ENCODE peak calls at places on chromosomes 3 and 15, in nine cellular contexts. E is GM03348; B is AG10803; Y is stimulated activated CD8-positive, alpha-beta memory T cell treated with anti-CD3 and anti-CD28 coated beads, Interleukin-12 subunit alpha, Interleukin-12 subunit beta, amount 100 ng/mL, for 4 hours; W is DMS153; Q is tibial nerve; X is AG09319; G is head of caudate nucleus; M is T-helper 9 cell. U is an unnamed sample.

GRCh38 chr3:39448506-39449233 is 18.8 kb upstream of the MOBP start:
- DNase-seq in W (no peak), G (no peak), M (no peak), B (no peak), Y (no peak), X (no peak), Q (no peak), E (no peak), U (no peak)

GRCh38 chr3:187801152-187801551 is 55.9 kb upstream of the BCL6 start:
- DNase-seq in M (no peak), Y (no peak), X (no peak), G (no peak), B (no peak), E (no peak), Q (no peak), W (no peak), U (no peak)

GRCh38 chr15:36877294-36877693 is 223.1 kb downstream of the MEIS2 start:
- DNase-seq in Y (no peak), E (no peak), X (no peak), W (no peak), M (no peak), Q (no peak), B (no peak), G (no peak), U (no peak)

GRCh38 chr3:71247221-71247947 is 336.1 kb downstream of the FOXP1 start:
- DNase-seq in M (no peak), Q (no peak), B (peak; percentile 23), Y (no peak), X (no peak), E (peak; percentile 25), G (no peak), W (no peak), U (no peak)

GRCh38 chr3:148600902-148601765 is 96.6 kb upstream of the AGTR1 start:
- DNase-seq in E (no peak), Y (no peak), B (no peak), X (no peak), G (no peak), Q (no peak), W (no peak), M (no peak), U (no peak)

GRCh38 chr3:111864821-111865656 is 6.0 kb downstream of the PHLDB2 start:
- DNase-seq in W (no peak), Y (no peak), M (no peak), B (peak; percentile 88), G (no peak), X (no peak), Q (no peak), E (peak; percentile 44), U (no peak)

GRCh38 chr3:190013943-190014924 is 106.5 kb downstream of the P3H2 start:
- DNase-seq in Q (no peak), W (no peak), E (no peak), B (no peak), M (no peak), Y (no peak), X (no peak), G (no peak), U (no peak)

GRCh38 chr3:151923901-151924300 is 50.5 kb downstream of the SUCNR1 start:
- DNase-seq in E (peak; percentile 41), Y (no peak), G (no peak), B (peak; percentile 59), W (no peak), Q (no peak), X (no peak), M (no peak), U (no peak)

GRCh38 chr15:98288091-98288590 is 327.6 kb downstream of the ARRDC4 start:
- DNase-seq in G (no peak), B (no peak), Y (no peak), M (no peak), X (no peak), E (no peak), W (no peak), Q (no peak), U (no peak)

GRCh38 chr3:10707089-10707983 is 108.7 kb upstream of the SLC6A11 start:
- DNase-seq in X (no peak), E (peak; percentile 23), B (no peak), W (no peak), M (no peak), G (no peak), Y (no peak), Q (no peak), U (no peak)

GRCh38 chr3:76651784-76652183 is 388.1 kb upstream of the ROBO2 start:
- DNase-seq in B (no peak), X (no peak), W (no peak), G (no peak), Y (no peak), M (no peak), E (no peak), Q (no peak), U (no peak)

GRCh38 chr15:41013698-41014414 is 60.6 kb downstream of the CHAC1 start:
- DNase-seq in W (no peak), M (no peak), X (no peak), Q (no peak), E (no peak), B (peak; percentile 50), G (no peak), Y (no peak), U (no peak)

GRCh38 chr3:49021813-49022720 is at the start of gene NDUFAF3:
- DNase-seq in Y (peak; percentile 83), W (peak; percentile 68), X (peak; percentile 80), E (peak; percentile 95), M (peak; percentile 92), G (peak; percentile 79), Q (peak; percentile 86), B (peak; percentile 93), U (peak; percentile 89)

GRCh38 chr3:36895488-36896409 is 49.1 kb downstream of the TRANK1 start:
- DNase-seq in M (no peak), Q (no peak), W (no peak), X (no peak), B (peak; percentile 9), Y (no peak), G (no peak), E (no peak), U (no peak)

GRCh38 chr3:37190667-37191066 is 16.3 kb upstream of the LRRFIP2 start:
- DNase-seq in M (no peak), Y (no peak), Q (no peak), W (no peak), G (no peak), B (no peak), E (no peak), X (no peak), U (no peak)

GRCh38 chr15:33140326-33140725 is 54.2 kb downstream of the FMN1 start:
- DNase-seq in Q (no peak), B (no peak), X (no peak), W (no peak), Y (no peak), M (no peak), E (no peak), G (no peak), U (no peak)